ENCODE peak calls at places on chromosomes 6 and 20, in seven cellular contexts. A is A549, M is uterus, I is adrenal gland, W is right lobe of liver, B is esophagus muscularis mucosa, S is endothelial cell of umbilical vein. O is an unnamed sample.

GRCh38 chr20:21361266-21361665 is 36.1 kb downstream of the NKX2-4 start:
- DNase-seq in A (no peak), M (no peak), I (no peak), W (no peak), B (no peak), S (peak; percentile 76), O (no peak)

GRCh38 chr6:161549977-161550655 is 276.3 kb upstream of the AGPAT4 start:
- DNase-seq in A (peak; percentile 36), M (no peak), I (no peak), W (no peak), B (no peak), S (no peak), O (no peak)

GRCh38 chr20:35021063-35021462 is 65.4 kb downstream of the MYH7B start:
- DNase-seq in A (no peak), M (no peak), I (no peak), W (no peak), B (no peak), S (peak; percentile 77), O (no peak)

GRCh38 chr6:11245406-11245990 is 13.0 kb upstream of the NEDD9 start:
- DNase-seq in A (no peak), M (no peak), I (no peak), W (no peak), B (no peak), S (no peak), O (no peak)

GRCh38 chr20:8790442-8791074 is 278.3 kb upstream of the PLCB4 start:
- DNase-seq in A (peak; percentile 15), M (peak; percentile 19), I (peak; percentile 27), W (no peak), B (no peak), S (peak; percentile 75), O (peak; percentile 70)

GRCh38 chr20:57780906-57781305 is 71.1 kb upstream of the PMEPA1 start:
- DNase-seq in A (no peak), M (no peak), I (no peak), W (no peak), B (no peak), S (no peak), O (no peak)

GRCh38 chr20:51303731-51304670 is 238.5 kb downstream of the NFATC2 start:
- DNase-seq in A (no peak), M (no peak), I (no peak), W (no peak), B (no peak), S (no peak), O (no peak)

GRCh38 chr20:15674253-15675145 is 898.7 kb downstream of the KIF16B start:
- DNase-seq in A (no peak), M (no peak), I (no peak), W (no peak), B (no peak), S (no peak), O (no peak)

GRCh38 chr6:71197770-71198169 is 90.8 kb upstream of the OGFRL1 start:
- DNase-seq in A (no peak), M (no peak), I (no peak), W (no peak), B (no peak), S (no peak), O (no peak)

GRCh38 chr6:151440930-151441329 is 11.0 kb downstream of the RMND1 start:
- DNase-seq in A (no peak), M (no peak), I (no peak), W (no peak), B (no peak), S (peak; percentile 30), O (no peak)

GRCh38 chr6:46882622-46883021 is 39.1 kb downstream of the ADGRF5 start:
- DNase-seq in A (no peak), M (no peak), I (no peak), W (no peak), B (no peak), S (no peak), O (no peak)

GRCh38 chr6:30828027-30828962 is 56.0 kb upstream of the DDR1 start:
- DNase-seq in A (peak; percentile 70), M (peak; percentile 90), I (peak; percentile 92), W (peak; percentile 90), B (peak; percentile 97), S (peak; percentile 92), O (peak; percentile 93)

GRCh38 chr20:42401598-42401997 is 783.4 kb upstream of the CHD6 start:
- DNase-seq in A (no peak), M (no peak), I (no peak), W (no peak), B (peak; percentile 72), S (no peak), O (no peak)

GRCh38 chr6:4856779-4857178 is 80.6 kb downstream of the CDYL start:
- DNase-seq in A (no peak), M (no peak), I (no peak), W (no peak), B (no peak), S (no peak), O (no peak)

GRCh38 chr20:50523552-50524167 is 13.5 kb downstream of the PTPN1 start:
- DNase-seq in A (no peak), M (no peak), I (no peak), W (no peak), B (no peak), S (peak; percentile 36), O (no peak)

GRCh38 chr20:15867899-15868298 is 705.3 kb downstream of the KIF16B start:
- DNase-seq in A (no peak), M (no peak), I (no peak), W (no peak), B (no peak), S (no peak), O (no peak)

GRCh38 chr20:13119583-13119982 is 101.5 kb upstream of the ISM1 start:
- DNase-seq in A (peak; percentile 29), M (peak; percentile 20), I (peak; percentile 17), W (no peak), B (no peak), S (peak; percentile 64), O (no peak)

GRCh38 chr6:154246723-154247118 is 109.9 kb downstream of the IPCEF1 start:
- DNase-seq in A (no peak), M (no peak), I (no peak), W (no peak), B (no peak), S (no peak), O (no peak)

GRCh38 chr6:31898200-31899011 is 908 bp upstream of the EHMT2 start:
- DNase-seq in A (peak; percentile 26), M (no peak), I (no peak), W (peak; percentile 47), B (no peak), S (peak; percentile 55), O (no peak)

GRCh38 chr6:131262060-131262459 is 126.8 kb downstream of the AKAP7 start:
- DNase-seq in A (no peak), M (no peak), I (no peak), W (no peak), B (no peak), S (no peak), O (no peak)

GRCh38 chr6:16206595-16207037 is 31.8 kb upstream of the GMPR start:
- DNase-seq in A (peak; percentile 49), M (peak; percentile 58), I (peak; percentile 70), W (no peak), B (no peak), S (peak; percentile 90), O (peak; percentile 51)

DNA sequence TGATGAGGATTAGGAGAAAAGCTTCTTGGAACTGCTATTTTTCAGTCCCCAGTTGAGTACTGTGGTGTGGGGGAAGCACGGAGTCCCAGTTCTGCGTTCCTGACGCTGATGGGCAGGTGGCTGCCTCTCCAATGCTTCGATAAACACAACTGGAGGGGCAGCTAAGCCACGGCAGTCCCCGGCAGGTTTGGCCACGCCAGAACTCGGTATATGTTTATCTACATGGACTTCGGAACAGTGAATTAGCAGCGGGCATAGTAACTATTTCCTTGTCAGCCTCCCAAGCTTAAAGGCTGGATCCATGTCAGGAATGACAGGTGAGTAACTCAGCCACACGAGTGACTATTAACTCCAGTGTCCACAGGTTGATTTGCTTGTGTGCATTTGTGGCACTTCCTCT is 354.4 kb downstream of the ZFAND3 start:
- DNase-seq in A (no peak), M (no peak), I (no peak), W (no peak), B (no peak), S (no peak), O (peak; percentile 62)
- H3K4me1 ChIP-seq in A (no peaks in the 10 kb centered on the region), M (no peaks in the 10 kb centered on the region), I (no peaks in the 10 kb centered on the region), W (no peaks in the 10 kb centered on the region), B (no peaks in the 10 kb centered on the region), S (no peaks in the 10 kb centered on the region), O (no peaks in the 10 kb centered on the region)

GRCh38 chr20:10475225-10475624 is 40.1 kb downstream of the SLX4IP start:
- DNase-seq in A (no peak), M (no peak), I (no peak), W (no peak), B (no peak), S (no peak), O (no peak)
- TF ChIP-seq POLR2A in A (no peak), M (no peak), I (no peak), W (no peak), B (no peak), S (no peak), O (no peak)

DNA sequence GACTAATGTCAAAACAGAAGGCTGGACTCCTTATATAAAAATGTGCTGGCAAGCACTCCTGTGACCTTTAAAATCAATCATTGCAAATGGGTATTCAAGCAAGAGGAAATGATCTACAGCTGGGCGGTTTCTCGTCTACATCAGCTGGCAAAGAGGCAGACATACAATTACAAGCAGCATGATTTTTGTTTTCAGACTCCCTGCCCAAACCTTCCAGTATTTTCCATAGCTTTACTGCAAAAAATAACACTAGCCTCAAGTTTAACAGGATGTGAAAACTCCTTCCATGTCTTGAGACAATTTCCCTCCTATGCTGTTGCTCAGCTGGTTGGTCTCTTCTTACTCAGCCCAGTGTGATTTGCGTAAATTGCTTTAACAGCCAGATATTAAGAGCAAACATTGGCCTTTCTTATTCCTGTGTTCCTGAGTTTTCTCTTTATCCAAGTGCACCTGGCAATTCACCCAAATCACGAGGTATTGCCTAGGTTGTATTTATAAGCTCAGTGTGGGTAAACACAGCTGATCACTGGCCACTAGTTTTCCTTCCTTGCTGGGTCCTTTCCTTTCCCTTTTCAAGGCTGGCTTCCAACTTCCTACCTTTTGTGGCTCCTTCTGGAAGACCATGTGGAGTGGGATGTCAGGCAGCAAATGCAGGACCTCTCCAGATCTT is 130.4 kb downstream of the MOXD1 start:
- DNase-seq in A (no peak), M (no peak), I (no peak), W (no peak), B (no peak), S (peak; percentile 83), O (no peak)
- H3K27ac ChIP-seq in A (no peak overlapping the region), M (no peak overlapping the region), I (no peak overlapping the region), W (no peak overlapping the region), B (no peak overlapping the region), S (no peak overlapping the region), O (no peak overlapping the region)

DNA sequence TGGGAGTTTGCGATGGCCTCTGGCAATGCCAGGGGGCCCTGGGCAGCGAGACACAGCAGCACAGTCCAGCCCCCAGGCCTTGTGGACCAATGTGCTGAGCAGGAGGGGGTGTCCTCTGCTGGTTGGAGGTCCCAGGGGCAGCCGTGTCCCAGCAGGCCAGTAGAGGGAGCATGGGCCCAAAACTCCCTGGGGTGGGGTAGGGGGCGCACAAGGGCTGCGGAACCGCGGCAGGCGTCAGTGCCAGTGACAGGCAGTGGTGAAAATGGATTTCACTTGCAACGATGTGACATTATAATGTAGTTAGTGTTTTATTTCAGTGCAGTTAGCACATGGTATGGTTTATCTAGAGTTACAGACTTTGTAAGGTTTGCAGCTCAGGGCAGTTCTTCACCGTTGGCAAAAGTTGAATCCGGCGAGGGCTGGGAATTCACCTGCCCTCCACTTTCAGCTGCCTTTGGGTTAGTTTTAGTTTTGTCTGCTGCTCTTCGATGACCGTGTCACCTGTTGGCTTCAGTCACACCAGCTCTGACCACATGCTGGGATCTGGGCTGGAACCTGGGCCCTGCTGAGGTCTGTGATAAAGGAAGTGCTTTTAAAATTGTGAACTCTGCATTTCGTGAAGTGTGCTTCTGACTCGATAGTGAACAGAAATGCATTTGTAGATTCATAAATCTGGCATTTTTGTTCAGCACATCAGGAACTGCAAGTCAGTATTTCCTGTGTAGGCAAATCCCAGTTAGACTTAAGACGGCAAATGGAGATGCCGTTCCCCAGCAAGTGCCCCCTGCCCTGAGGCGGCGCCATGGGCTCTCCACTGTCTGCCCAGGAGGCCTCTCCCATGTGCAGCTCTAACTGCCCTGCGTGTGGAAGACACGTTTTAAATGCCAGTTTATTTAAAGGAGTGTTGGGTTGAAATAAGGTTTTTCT is 46.8 kb downstream of the PYGB start:
- DNase-seq in A (peak; percentile 88), M (peak; percentile 54), I (peak; percentile 48), W (no peak), B (no peak), S (peak; percentile 71), O (peak; percentile 78)
- H3K4me1 ChIP-seq in A (peaks cover 48% of the 10 kb centered on the region), M (no peaks in the 10 kb centered on the region), I (peaks cover 25% of the 10 kb centered on the region), W (no peaks in the 10 kb centered on the region), B (peaks cover 68% of the 10 kb centered on the region), S (no peaks in the 10 kb centered on the region), O (peaks cover 17% of the 10 kb centered on the region)

O was measured in Peyer's patch.